ENCODE peak calls at places on chromosomes 11 and 22, in ten cellular contexts. G, X, U, K, N, M, A, C, V and Z are unnamed samples.

GRCh38 chr11:68661697-68662603 is 22.4 kb upstream of the GAL start:
- DNase-seq in G (no peak), N (peak), U (no peak), A (peak), C (no peak), V (no peak), X (no peak), M (no peak), K (no peak), Z (no peak)

GRCh38 chr11:130160460-130161090 is 993 bp downstream of the ST14 start:
- DNase-seq in K (no peak), X (no peak), C (no peak), G (no peak), U (no peak), M (no peak), A (no peak), V (no peak), N (no peak), Z (no peak)

GRCh38 chr11:96869207-96869606 is 479.4 kb downstream of the JRKL start:
- DNase-seq in K (no peak), M (no peak), N (no peak), A (no peak), G (no peak), C (no peak), U (peak), V (peak), X (peak), Z (no peak)

GRCh38 chr11:117823941-117824420 is 563 bp downstream of the FXYD2 start:
- DNase-seq in G (no peak), V (no peak), K (peak), N (peak), C (no peak), U (peak), M (peak), X (peak), A (no peak), Z (no peak)

GRCh38 chr11:109865558-109866186 is 227.5 kb upstream of the ZC3H12C start:
- DNase-seq in G (no peak), A (no peak), N (no peak), C (no peak), U (peak), V (no peak), M (peak), K (no peak), X (no peak), Z (no peak)

GRCh38 chr11:78354741-78355705 is 62.6 kb downstream of the GAB2 start:
- DNase-seq in K (no peak), N (no peak), C (no peak), X (no peak), A (no peak), U (no peak), V (no peak), G (no peak), M (no peak), Z (no peak)

GRCh38 chr22:49825436-49825835 is 2.2 kb downstream of the BRD1 start:
- DNase-seq in V (no peak), M (no peak), C (no peak), X (no peak), A (peak), N (no peak), G (no peak), U (no peak), K (no peak), Z (no peak)

GRCh38 chr22:49549256-49549655 is 278.4 kb downstream of the BRD1 start:
- DNase-seq in X (peak), M (no peak), N (peak), U (no peak), C (no peak), K (no peak), V (no peak), A (no peak), G (no peak), Z (no peak)

GRCh38 chr11:17703951-17704350 is 15.4 kb upstream of the MYOD1 start:
- DNase-seq in K (no peak), M (no peak), X (no peak), C (no peak), N (no peak), A (peak), G (no peak), U (no peak), V (no peak), Z (no peak)

GRCh38 chr11:119673389-119674336 is 55.3 kb downstream of the NECTIN1 start:
- DNase-seq in C (no peak), U (peak), A (no peak), G (no peak), M (no peak), V (no peak), X (no peak), K (peak), N (peak), Z (peak)

GRCh38 chr22:16917144-16918003 is 90.6 kb downstream of the GAB4 start:
- DNase-seq in X (peak), G (peak), A (peak), M (peak), U (peak), N (no peak), K (peak), C (peak), V (peak), Z (peak)

GRCh38 chr11:119777940-119778339 is 48.9 kb upstream of the NECTIN1 start:
- DNase-seq in M (no peak), K (no peak), G (no peak), X (no peak), N (peak), A (no peak), V (no peak), U (no peak), C (no peak), Z (no peak)

GRCh38 chr11:58958500-58958899 is 19.2 kb downstream of the GLYATL1 start:
- DNase-seq in K (peak), X (peak), M (peak), U (peak), V (no peak), A (no peak), G (no peak), N (peak), C (no peak), Z (peak)

GRCh38 chr11:126510621-126511370 is 155.3 kb downstream of the ST3GAL4 start:
- DNase-seq in M (no peak), U (no peak), A (peak), C (no peak), V (no peak), X (no peak), G (no peak), K (no peak), N (peak), Z (no peak)

GRCh38 chr11:27215471-27216267 is 147.3 kb downstream of the CCDC34 start:
- DNase-seq in N (peak), C (no peak), V (no peak), K (no peak), X (peak), G (peak), M (peak), A (no peak), U (peak), Z (peak)

GRCh38 chr11:27860811-27861210 is 160.6 kb upstream of the BDNF start:
- DNase-seq in X (no peak), K (no peak), M (no peak), A (no peak), C (no peak), N (no peak), V (no peak), U (no peak), G (no peak), Z (no peak)

GRCh38 chr11:72836111-72836510 is 21.9 kb downstream of the ATG16L2 start:
- DNase-seq in V (no peak), K (no peak), G (no peak), U (peak), A (no peak), N (no peak), M (no peak), C (no peak), X (peak), Z (no peak)

GRCh38 chr22:40808018-40808841 is 10.9 kb downstream of the SLC25A17 start:
- DNase-seq in V (no peak), C (no peak), K (no peak), G (no peak), A (peak), U (no peak), M (no peak), N (no peak), X (no peak), Z (no peak)

GRCh38 chr11:48064306-48064705 is 83.9 kb downstream of the PTPRJ start:
- DNase-seq in A (peak), G (no peak), V (no peak), K (no peak), U (no peak), M (no peak), X (no peak), N (no peak), C (no peak), Z (no peak)

GRCh38 chr11:102268083-102268984 is 49.0 kb upstream of the BIRC3 start:
- DNase-seq in X (peak), A (peak), V (peak), U (peak), C (peak), G (peak), K (peak), N (peak), M (peak), Z (peak)

GRCh38 chr11:7596975-7597391 is 76.3 kb downstream of the CYB5R2 start:
- DNase-seq in A (no peak), U (no peak), C (no peak), X (no peak), K (peak), M (no peak), N (no peak), G (peak), V (peak), Z (no peak)

GRCh38 chr11:117970400-117971024 is 15.7 kb upstream of the IL10RA start:
- DNase-seq in G (no peak), K (peak), A (no peak), N (peak), C (no peak), M (no peak), V (no peak), U (peak), X (peak), Z (no peak)

GRCh38 chr11:115941481-115941993 is 437.3 kb upstream of the CADM1 start:
- DNase-seq in N (no peak), X (no peak), V (peak), K (peak), M (peak), A (peak), C (no peak), G (peak), U (peak), Z (no peak)

GRCh38 chr11:540583-541432 is 3.5 kb downstream of the LRRC56 start:
- DNase-seq in X (no peak), N (peak), C (no peak), G (no peak), V (no peak), M (peak), A (no peak), K (no peak), U (no peak), Z (no peak)

GRCh38 chr11:6405039-6405667 is 13.7 kb downstream of the APBB1 start:
- DNase-seq in U (no peak), N (no peak), A (no peak), C (no peak), G (no peak), X (no peak), M (no peak), V (no peak), K (no peak), Z (peak)

GRCh38 chr11:61472282-61472681 is 36.3 kb upstream of the LRRC10B start:
- DNase-seq in X (no peak), N (no peak), M (no peak), A (peak), C (no peak), G (no peak), K (no peak), U (peak), V (peak), Z (no peak)

GRCh38 chr22:48138855-48139254 is 1376.4 kb downstream of the TBC1D22A start:
- DNase-seq in C (no peak), N (no peak), X (no peak), G (no peak), V (no peak), A (no peak), K (no peak), M (no peak), U (no peak), Z (no peak)

DNA sequence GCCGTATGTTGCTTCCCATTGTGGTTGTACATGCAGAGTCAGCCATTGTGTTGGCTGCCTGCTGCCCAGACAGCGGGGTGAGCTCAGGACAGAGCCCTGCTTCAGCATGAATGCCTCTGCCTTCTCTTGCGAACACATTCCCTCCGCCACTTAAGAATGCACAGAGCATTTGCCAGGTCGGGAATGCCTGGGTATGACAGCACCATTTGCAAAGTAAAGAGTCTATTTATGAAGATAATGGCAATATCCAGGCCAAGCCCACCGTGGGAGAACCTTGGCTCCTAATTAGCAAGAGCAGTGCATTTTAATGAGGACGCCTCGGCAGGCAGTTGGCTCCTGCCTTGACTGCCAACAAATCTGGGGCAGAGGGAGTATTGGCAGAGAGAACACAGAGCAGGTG is 62.5 kb upstream of the SORL1 start:
- DNase-seq in U (peak), G (peak), C (no peak), N (no peak), X (no peak), K (no peak), A (no peak), M (no peak), V (no peak), Z (no peak)
- TF ChIP-seq POLR2A in U (no peak), G (no peak), C (no peak), N (no peak), X (no peak), K (no peak), A (no peak), M (no peak), V (no peak), Z (no peak)

GRCh38 chr11:95593101-95593500 is 196.5 kb downstream of the FAM76B start:
- DNase-seq in V (no peak), M (no peak), A (peak), X (no peak), C (no peak), U (no peak), N (no peak), K (no peak), G (no peak), Z (no peak)
- TF ChIP-seq POLR2A in V (no peak), M (no peak), A (no peak), X (no peak), C (no peak), U (no peak), N (no peak), K (no peak), G (no peak), Z (no peak)

GRCh38 chr22:46935506-46936377 is 173.3 kb downstream of the TBC1D22A start:
- DNase-seq in G (no peak), X (peak), V (peak), U (peak), C (no peak), A (no peak), N (no peak), K (peak), M (no peak), Z (no peak)
- TF ChIP-seq POLR2A in G (no peak), X (peak), V (no peak), U (no peak), C (no peak), A (no peak), N (no peak), K (no peak), M (no peak), Z (no peak)

DNA sequence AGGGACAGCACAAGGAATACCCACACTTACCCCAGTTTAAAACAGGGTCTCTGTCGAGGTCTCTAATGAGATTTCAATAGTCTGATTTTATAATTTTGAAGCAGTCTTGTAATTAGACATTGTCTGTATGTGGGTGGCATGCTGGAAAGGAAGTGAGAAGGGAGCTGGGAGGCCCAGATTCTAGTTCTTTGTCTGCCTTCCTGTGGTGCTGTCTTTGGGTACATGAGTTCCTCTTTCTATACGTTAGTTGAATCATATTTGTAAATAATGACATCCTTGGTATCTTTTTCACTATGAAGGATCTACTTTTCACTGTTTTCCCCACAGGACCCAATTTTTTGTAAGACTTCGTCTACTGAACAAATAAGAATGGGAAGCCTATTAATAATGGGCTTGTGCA is 42.0 kb upstream of the TENM4 start:
- DNase-seq in U (no peak), N (no peak), G (no peak), X (no peak), M (no peak), K (no peak), V (no peak), A (no peak), C (no peak), Z (no peak)
- TF ChIP-seq POLR2A in U (no peak), N (no peak), G (no peak), X (no peak), M (no peak), K (no peak), V (no peak), A (no peak), C (no peak), Z (no peak)

GRCh38 chr11:64353101-64353738 is 5.7 kb upstream of the RPS6KA4 start:
- DNase-seq in C (no peak), X (no peak), U (no peak), M (no peak), G (no peak), A (no peak), N (no peak), K (no peak), V (no peak), Z (no peak)

GRCh38 chr11:64351136-64351631 is 7.8 kb upstream of the RPS6KA4 start:
- DNase-seq in K (no peak), G (no peak), N (no peak), C (no peak), V (no peak), A (no peak), U (no peak), X (no peak), M (no peak), Z (no peak)

GRCh38 chr11:64352099-64353005 is 6.6 kb upstream of the RPS6KA4 start:
- DNase-seq in V (no peak), G (no peak), K (no peak), X (no peak), A (no peak), N (no peak), M (no peak), U (no peak), C (no peak), Z (no peak)

GRCh38 chr11:64355078-64355940 is 3.7 kb upstream of the RPS6KA4 start:
- DNase-seq in M (peak), X (peak), K (peak), C (peak), A (peak), G (peak), N (peak), V (peak), U (peak), Z (peak)

DNA sequence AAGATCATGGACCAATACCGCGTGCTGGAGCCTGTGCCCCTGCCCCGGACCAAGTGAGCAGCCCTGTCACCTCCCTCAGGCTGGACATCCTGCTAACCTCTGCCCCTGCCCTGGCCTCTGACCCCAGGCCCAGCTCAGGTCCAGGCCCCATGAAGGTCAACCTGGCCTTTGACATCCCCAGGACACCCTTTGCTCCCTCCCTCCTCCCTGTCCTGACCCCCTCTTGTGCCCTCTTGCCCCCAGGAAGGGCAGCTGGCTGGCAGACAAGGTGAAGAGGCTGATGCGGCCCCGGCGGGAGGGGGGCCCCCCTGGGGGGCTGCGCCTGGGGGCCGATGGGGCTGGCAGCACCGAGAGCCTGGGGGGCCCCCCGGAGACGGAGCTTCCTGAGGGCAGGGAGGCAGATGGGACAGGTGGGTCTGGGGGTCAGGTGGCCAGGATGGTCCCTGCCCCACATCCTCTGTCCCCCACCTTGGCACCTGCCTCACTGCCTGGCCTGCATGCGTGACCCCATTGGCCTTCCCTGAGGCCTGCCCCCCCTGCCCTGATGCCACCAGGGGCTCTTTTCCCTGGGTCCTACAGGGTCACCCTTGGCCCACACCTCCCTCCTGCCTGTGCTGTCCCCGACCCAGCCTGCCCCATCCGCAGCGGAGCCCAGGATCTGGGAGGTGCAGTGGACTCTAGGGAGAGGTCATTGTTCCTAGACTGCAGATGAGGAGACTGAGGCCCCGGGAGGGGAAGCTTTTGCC is 5.0 kb upstream of the RPS6KA4 start:
- DNase-seq in N (no peak), C (no peak), K (no peak), A (no peak), U (no peak), V (no peak), M (no peak), G (no peak), X (peak), Z (no peak)
- TF ChIP-seq POLR2A in N (no peak), C (no peak), K (no peak), A (no peak), U (no peak), V (no peak), M (no peak), G (no peak), X (no peak), Z (no peak)

DNA sequence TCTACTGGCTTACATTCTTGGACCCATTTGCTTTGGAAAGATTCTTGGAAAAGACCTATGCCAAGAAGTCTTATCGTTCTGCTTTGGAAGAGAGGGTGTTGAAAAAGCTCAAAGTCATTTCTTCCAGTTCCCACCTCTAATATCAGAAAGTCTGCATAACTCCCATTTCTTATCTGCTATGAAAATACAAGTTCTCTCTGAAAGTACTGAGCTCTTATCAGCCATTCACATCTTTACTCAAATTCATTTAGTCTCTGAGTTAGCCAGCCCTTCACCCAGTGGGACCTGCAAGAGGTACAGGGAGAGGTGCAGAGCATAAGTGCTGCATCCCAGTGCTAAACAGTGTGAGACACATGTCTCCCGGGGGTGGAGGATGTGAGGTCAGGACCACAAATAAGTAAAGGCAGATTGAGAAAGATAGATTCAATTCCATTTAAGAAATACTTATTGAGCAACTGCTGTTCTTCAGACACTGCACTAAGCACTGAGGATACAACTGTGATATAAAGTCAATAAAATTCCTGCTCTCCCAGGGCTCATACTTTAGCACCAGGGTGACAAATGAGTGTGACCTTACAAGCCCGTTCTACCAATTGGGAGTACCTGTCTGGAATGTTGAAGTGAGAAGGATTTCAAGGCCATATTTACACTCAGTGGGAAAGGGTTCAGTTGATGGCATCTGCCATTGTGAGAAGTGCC is 76.7 kb downstream of the PISD start:
- DNase-seq in K (no peak), M (no peak), N (no peak), G (no peak), A (peak), V (no peak), C (no peak), U (peak), X (no peak), Z (no peak)
- TF ChIP-seq POLR2A in K (no peak), M (no peak), N (no peak), G (no peak), A (no peak), V (no peak), C (no peak), U (no peak), X (no peak), Z (no peak)

GRCh38 chr11:133318221-133318620 is 214.1 kb downstream of the OPCML start:
- DNase-seq in C (no peak), X (no peak), M (no peak), V (no peak), N (no peak), U (no peak), K (no peak), A (no peak), G (no peak), Z (no peak)
- TF ChIP-seq POLR2A in C (no peak), X (no peak), M (no peak), V (no peak), N (no peak), U (no peak), K (no peak), A (no peak), G (no peak), Z (no peak)